ENCODE peak calls at places on chromosomes 6 and 20, in five cellular contexts. J, E, X, D and B are unnamed samples.

GRCh38 chr6:35368038-35368887 is 25.9 kb downstream of the PPARD start:
- DNase-seq in J (no peak), E (no peak), X (no peak), D (no peak), B (no peak)

GRCh38 chr6:16229710-16230109 is 8.7 kb upstream of the GMPR start:
- DNase-seq in J (no peak), E (peak; percentile 74), X (no peak), D (no peak), B (peak; percentile 55)

GRCh38 chr6:34412643-34413214 is 13.1 kb downstream of the RPS10 start:
- DNase-seq in J (no peak), E (no peak), X (no peak), D (no peak), B (no peak)

GRCh38 chr6:5569491-5569890 is 308.2 kb downstream of the FARS2 start:
- DNase-seq in J (no peak), E (no peak), X (no peak), D (no peak), B (no peak)

GRCh38 chr6:26251354-26252081 is 113.5 kb upstream of the BTN3A2 start:
- DNase-seq in J (peak; percentile 42), E (peak; percentile 76), X (peak; percentile 83), D (no peak), B (peak; percentile 68)

GRCh38 chr20:23255658-23256385 is 94.8 kb upstream of the NXT1 start:
- DNase-seq in J (no peak), E (no peak), X (no peak), D (no peak), B (no peak)

GRCh38 chr6:143164565-143165105 is 103.9 kb downstream of the AIG1 start:
- DNase-seq in J (no peak), E (no peak), X (no peak), D (no peak), B (no peak)

GRCh38 chr6:13038315-13039261 is 289.7 kb downstream of the TBC1D7 start:
- DNase-seq in J (peak; percentile 43), E (peak; percentile 22), X (no peak), D (no peak), B (peak; percentile 33)

GRCh38 chr6:41502607-41503434 is 43.4 kb upstream of the FOXP4 start:
- DNase-seq in J (peak; percentile 28), E (peak; percentile 20), X (no peak), D (no peak), B (peak; percentile 85)

GRCh38 chr20:23244916-23245552 is 105.6 kb upstream of the NXT1 start:
- DNase-seq in J (peak; percentile 13), E (no peak), X (no peak), D (no peak), B (no peak)

GRCh38 chr6:128513878-128514277 is 6.5 kb downstream of the PTPRK start:
- DNase-seq in J (no peak), E (no peak), X (no peak), D (no peak), B (no peak)

GRCh38 chr6:54695815-54696214 is 150.8 kb upstream of the FAM83B start:
- DNase-seq in J (no peak), E (no peak), X (no peak), D (no peak), B (no peak)

GRCh38 chr6:16331328-16332174 is 93.2 kb downstream of the GMPR start:
- DNase-seq in J (peak; percentile 69), E (peak; percentile 83), X (peak; percentile 66), D (peak; percentile 64), B (peak; percentile 69)

GRCh38 chr20:39855799-39856198 is 833.2 kb downstream of the MAFB start:
- DNase-seq in J (no peak), E (no peak), X (no peak), D (no peak), B (no peak)

GRCh38 chr6:143426025-143426424 is 24.5 kb downstream of the ADAT2 start:
- DNase-seq in J (no peak), E (no peak), X (no peak), D (no peak), B (no peak)

GRCh38 chr6:116557863-116558262 is 4.3 kb downstream of the CALHM4 start:
- DNase-seq in J (peak; percentile 60), E (peak; percentile 66), X (no peak), D (peak; percentile 43), B (peak; percentile 82)

GRCh38 chr6:80316655-80317332 is 210.3 kb downstream of the BCKDHB start:
- DNase-seq in J (no peak), E (no peak), X (no peak), D (no peak), B (no peak)

GRCh38 chr20:21398109-21398480 is 769 bp upstream of the NKX2-4 start:
- DNase-seq in J (no peak), E (no peak), X (no peak), D (no peak), B (no peak)

GRCh38 chr6:26199057-26199772 is 112.0 kb downstream of the HFE start:
- DNase-seq in J (peak; percentile 55), E (peak; percentile 78), X (peak; percentile 85), D (no peak), B (peak; percentile 73)

DNA sequence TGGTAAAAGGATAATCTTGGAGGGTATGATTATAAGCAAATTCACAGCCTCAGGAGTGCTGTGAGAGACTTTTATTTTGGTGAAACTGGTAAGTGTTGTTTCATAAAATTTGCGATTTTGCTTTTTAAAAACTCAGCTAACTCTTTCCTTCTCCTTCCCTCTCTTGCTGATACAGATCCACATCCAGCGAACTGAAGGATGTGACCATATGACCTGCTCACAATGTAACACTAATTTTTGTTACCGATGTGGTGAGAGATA is 77.2 kb upstream of the TPD52L1 start:
- DNase-seq in J (no peak), E (no peak), X (no peak), D (no peak), B (no peak)
- TF ChIP-seq POLR2A in J (no peak), E (no peak), X (no peak), D (no peak), B (no peak)

DNA sequence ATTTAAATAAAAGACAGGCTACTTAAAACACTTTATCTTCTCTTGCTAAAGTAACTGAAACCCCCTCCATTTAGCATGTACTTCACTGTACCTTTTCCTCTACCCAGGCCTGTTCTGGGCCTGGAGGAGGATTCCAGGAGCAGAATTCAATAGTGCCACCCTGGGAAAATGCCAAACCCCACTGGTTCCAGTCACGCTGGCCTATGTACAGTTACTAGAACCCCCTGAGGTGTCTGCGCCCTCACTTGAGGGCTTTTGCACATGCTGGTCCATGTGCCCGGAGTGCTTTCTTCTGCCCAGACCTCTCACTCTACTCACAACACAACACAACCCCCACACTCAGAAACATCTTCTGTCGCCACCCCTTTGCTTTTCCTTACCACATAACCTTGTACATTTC is 45.5 kb downstream of the TRAM2 start:
- DNase-seq in J (no peak), E (no peak), X (no peak), D (no peak), B (peak; percentile 68)
- H3K27ac ChIP-seq in J (no peak overlapping the region), E (no peak overlapping the region), X (no peak overlapping the region), D (no peak overlapping the region), B (peak overlapping the region; percentile 54)

DNA sequence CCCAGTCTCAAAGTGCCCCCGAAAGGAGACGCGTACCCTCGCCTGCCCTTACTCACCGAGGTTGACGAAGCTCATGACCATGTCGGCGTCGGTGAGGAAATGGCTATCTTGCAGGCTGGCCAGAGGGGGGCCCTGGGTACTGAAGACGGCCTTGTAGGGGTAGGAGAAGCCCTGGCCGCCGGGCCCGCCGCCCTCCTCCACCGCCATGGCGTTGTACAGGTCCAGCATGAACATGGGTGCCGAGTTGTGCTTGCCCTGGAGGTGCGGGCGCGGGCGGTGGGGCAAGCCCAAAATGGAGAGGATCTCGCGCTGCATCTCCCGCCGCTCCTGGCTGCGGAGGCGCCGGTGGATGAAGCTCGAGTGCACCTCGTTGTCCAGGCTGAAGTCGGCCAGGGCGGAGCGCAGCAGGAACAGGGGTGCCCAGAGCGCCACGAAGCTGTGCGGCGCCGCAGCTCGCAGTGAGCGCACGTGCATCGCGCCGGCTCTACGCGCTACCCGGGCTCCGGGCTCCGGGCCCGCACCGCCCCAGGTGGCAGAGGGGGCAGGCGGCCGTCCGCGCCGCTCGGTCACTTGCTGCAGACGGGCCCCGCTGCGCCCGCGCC is 691 bp downstream of the BMP7 start:
- DNase-seq in J (no peak), E (no peak), X (no peak), D (no peak), B (peak; percentile 52)
- H3K4me3 ChIP-seq in J (peak overlapping the region; percentile 24), E (peak overlapping the region; percentile 34), X (peak overlapping the region; percentile 31), D (peak overlapping the region; percentile 47), B (peak overlapping the region; percentile 58)

DNA sequence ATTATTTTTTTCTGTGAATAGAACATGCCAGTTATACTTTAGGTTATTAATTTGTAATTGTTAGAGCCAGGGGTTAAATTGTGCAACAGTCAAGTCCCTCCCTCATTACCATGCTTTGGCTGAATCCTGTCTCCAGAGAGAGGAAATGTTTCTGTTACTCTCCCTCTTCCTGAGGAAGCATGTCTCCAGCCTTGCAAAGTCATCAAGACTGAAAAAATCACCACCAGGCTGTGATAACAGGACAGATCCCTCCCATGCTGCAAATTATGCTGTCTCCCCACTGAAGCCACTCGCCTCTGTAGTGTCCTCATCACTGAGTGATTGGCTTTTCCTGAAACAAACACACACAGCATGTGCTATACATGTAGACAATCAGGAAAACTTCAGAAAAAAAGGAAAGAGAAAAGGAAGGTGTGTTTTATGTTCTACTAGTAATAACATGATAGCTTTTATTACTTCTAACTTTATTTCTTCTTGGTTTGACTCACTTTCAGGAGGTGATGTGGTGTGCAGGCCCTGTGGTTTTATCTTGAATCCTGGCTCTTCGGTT is 290.0 kb upstream of the JAG1 start:
- DNase-seq in J (no peak), E (no peak), X (no peak), D (no peak), B (no peak)
- TF ChIP-seq POLR2A in J (no peak), E (no peak), X (no peak), D (no peak), B (no peak)

DNA sequence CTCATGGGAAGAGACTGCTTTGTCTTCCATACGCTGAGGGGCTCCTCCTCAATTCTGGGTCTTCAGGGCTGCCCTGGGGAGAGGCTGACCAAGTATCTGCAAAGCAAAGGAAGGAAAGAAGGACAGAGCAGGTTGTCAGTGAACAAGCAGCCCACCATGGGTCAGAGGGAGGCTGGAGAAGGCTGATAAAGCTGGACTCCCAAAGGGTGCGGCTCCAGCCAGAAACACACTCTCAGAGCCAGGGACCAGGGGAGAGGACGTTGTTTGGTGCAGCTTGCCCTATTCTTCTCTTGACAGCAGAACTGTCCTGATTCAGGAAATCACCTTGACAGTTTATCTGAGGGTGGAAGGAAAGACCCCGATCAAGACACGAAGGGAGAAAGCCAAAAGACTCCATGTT is 10.4 kb upstream of the CTCFL start:
- DNase-seq in J (no peak), E (no peak), X (no peak), D (no peak), B (no peak)
- H3K27ac ChIP-seq in J (no peak overlapping the region), E (no peak overlapping the region), X (no peak overlapping the region), D (no peak overlapping the region), B (no peak overlapping the region)

DNA sequence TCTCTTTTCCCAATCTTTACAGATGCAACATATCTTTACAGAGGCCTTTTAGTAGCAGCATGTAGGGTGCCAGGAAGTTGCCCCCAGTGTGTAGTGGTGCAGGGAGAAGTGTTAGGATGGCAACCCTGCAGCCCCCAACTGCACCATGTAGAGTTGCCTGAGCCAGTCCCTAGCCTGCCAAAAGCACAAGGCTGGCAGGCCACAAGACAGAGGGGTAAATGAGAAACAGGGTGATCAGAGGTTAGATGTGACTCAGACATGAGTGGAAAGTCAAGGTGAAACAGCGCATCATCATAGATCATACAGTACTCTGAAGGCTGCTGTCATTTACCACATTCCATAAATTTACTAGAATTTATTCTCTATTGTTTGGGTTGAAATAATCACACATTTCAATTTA is 467.5 kb downstream of the PRKN start:
- DNase-seq in J (no peak), E (no peak), X (no peak), D (no peak), B (no peak)
- H3K4me3 ChIP-seq in J (no peak overlapping the region), E (no peak overlapping the region), X (no peak overlapping the region), D (no peak overlapping the region), B (no peak overlapping the region)